ENCODE peak calls at places on chromosomes 4 and X, in six cellular contexts. O is aorta; C is tibial artery; L is SJSA1; E is sigmoid colon; K is CD4-positive, CD25-positive, alpha-beta regulatory T cell. F is an unnamed sample.
A peak's percentile ranks its signal among the peaks of the same experiment; 100 is the strongest.

GRCh38 chrX:31336419-31336818 is 264.6 kb upstream of the FTHL17 start:
- DNase-seq in O (no peak), C (no peak), L (no peak), E (no peak), K (no peak), F (no peak)

GRCh38 chr4:184805462-184806245 is 20.1 kb downstream of the ACSL1 start:
- DNase-seq in O (no peak), C (no peak), L (no peak), E (no peak), K (no peak), F (no peak)

GRCh38 chr4:159435561-159436023 is 332.7 kb downstream of the RAPGEF2 start:
- DNase-seq in O (no peak), C (no peak), L (peak; percentile 45), E (no peak), K (no peak), F (no peak)

GRCh38 chrX:44216171-44216570 is 127.3 kb downstream of the EFHC2 start:
- DNase-seq in O (no peak), C (no peak), L (no peak), E (no peak), K (no peak), F (no peak)

GRCh38 chr4:128653514-128654420 is 155.7 kb upstream of the JADE1 start:
- DNase-seq in O (no peak), C (peak; percentile 38), L (no peak), E (peak; percentile 88), K (no peak), F (peak; percentile 80)

GRCh38 chrX:133290076-133290475 is 71.9 kb upstream of the TFDP3 start:
- DNase-seq in O (no peak), C (no peak), L (no peak), E (no peak), K (no peak), F (no peak)

GRCh38 chr4:147285751-147286150 is 195.1 kb upstream of the EDNRA start:
- DNase-seq in O (no peak), C (no peak), L (no peak), E (no peak), K (no peak), F (no peak)

GRCh38 chr4:123807187-123807586 is 410.6 kb downstream of the SPRY1 start:
- DNase-seq in O (no peak), C (no peak), L (no peak), E (no peak), K (no peak), F (no peak)

GRCh38 chrX:150119323-150119722 is 181.0 kb upstream of the EOLA2 start:
- DNase-seq in O (no peak), C (no peak), L (no peak), E (no peak), K (no peak), F (peak; percentile 35)

GRCh38 chr4:19844436-19844835 is 407.3 kb upstream of the SLIT2 start:
- DNase-seq in O (no peak), C (no peak), L (no peak), E (no peak), K (no peak), F (peak; percentile 12)

GRCh38 chr4:185343726-185344581 is 51.8 kb downstream of the LRP2BP start:
- DNase-seq in O (no peak), C (peak; percentile 21), L (no peak), E (peak; percentile 93), K (no peak), F (no peak)

GRCh38 chrX:15343075-15343476 is 7.8 kb upstream of the PIGA start:
- DNase-seq in O (no peak), C (peak; percentile 39), L (no peak), E (no peak), K (no peak), F (no peak)

GRCh38 chrX:108341947-108342346 is 96.3 kb downstream of the COL4A6 start:
- DNase-seq in O (no peak), C (no peak), L (no peak), E (no peak), K (no peak), F (no peak)

GRCh38 chr4:113394730-113395530 is 345.5 kb downstream of the ANK2 start:
- DNase-seq in O (no peak), C (peak; percentile 43), L (peak; percentile 48), E (peak; percentile 66), K (peak; percentile 34), F (peak; percentile 63)

GRCh38 chrX:50799531-50799961 is 14.4 kb downstream of the SHROOM4 start:
- DNase-seq in O (no peak), C (no peak), L (no peak), E (no peak), K (no peak), F (no peak)

GRCh38 chrX:46572295-46572936 is 1.1 kb upstream of the CHST7 start:
- DNase-seq in O (no peak), C (no peak), L (no peak), E (no peak), K (peak; percentile 10), F (no peak)

GRCh38 chrX:13272426-13272825 is 47.4 kb downstream of the ATXN3L start:
- DNase-seq in O (no peak), C (no peak), L (no peak), E (no peak), K (no peak), F (no peak)

GRCh38 chr4:15649914-15650545 is 5.1 kb downstream of the FBXL5 start:
- DNase-seq in O (no peak), C (peak; percentile 43), L (peak; percentile 43), E (no peak), K (peak; percentile 52), F (peak; percentile 84)

GRCh38 chr4:8472689-8473197 is 32.2 kb downstream of the TRMT44 start:
- DNase-seq in O (no peak), C (peak; percentile 51), L (peak; percentile 89), E (peak; percentile 86), K (no peak), F (peak; percentile 33)

GRCh38 chr4:89301003-89301402 is 6.6 kb downstream of the GPRIN3 start:
- DNase-seq in O (no peak), C (no peak), L (no peak), E (no peak), K (no peak), F (no peak)

GRCh38 chr4:89300490-89300889 is 7.1 kb downstream of the GPRIN3 start:
- DNase-seq in O (no peak), C (no peak), L (no peak), E (no peak), K (no peak), F (no peak)

GRCh38 chr4:89298788-89299152 is 8.8 kb downstream of the GPRIN3 start:
- DNase-seq in O (no peak), C (no peak), L (no peak), E (no peak), K (no peak), F (no peak)

GRCh38 chr4:89299153-89299789 is 8.3 kb downstream of the GPRIN3 start:
- DNase-seq in O (no peak), C (no peak), L (no peak), E (no peak), K (no peak), F (no peak)

DNA sequence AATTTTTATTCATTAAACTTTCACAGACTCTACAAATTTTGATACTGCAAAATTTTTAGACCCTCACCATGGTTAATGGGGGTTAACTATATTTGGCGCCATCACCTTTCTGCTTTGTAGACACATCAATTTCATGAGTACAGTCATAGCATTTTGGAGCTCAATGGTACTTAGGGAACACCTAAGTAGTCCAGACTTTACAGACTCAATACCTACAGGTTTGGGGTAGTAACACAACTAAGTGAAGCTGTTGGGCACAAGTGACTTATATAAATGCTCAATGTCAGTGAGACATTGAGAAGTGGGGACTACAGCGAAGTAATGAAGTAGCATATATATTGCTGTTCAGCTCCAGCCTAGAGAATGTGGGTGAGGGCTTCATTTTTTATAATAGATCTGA is 7.5 kb downstream of the GPRIN3 start:
- DNase-seq in O (no peak), C (no peak), L (no peak), E (no peak), K (no peak), F (no peak)
- H3K4me3 ChIP-seq in O (no peak overlapping the region), C (no peak overlapping the region), L (no peak overlapping the region), E (no peak overlapping the region), K (peak overlapping the region; percentile 96), F (no peak overlapping the region)

GRCh38 chr4:88822034-88822433 is 124.4 kb upstream of the NAP1L5 start:
- DNase-seq in O (no peak), C (no peak), L (no peak), E (no peak), K (no peak), F (no peak)

GRCh38 chr4:88820723-88821368 is 123.2 kb upstream of the NAP1L5 start:
- DNase-seq in O (no peak), C (no peak), L (no peak), E (no peak), K (no peak), F (no peak)

GRCh38 chr4:88823058-88823919 is 125.7 kb upstream of the NAP1L5 start:
- DNase-seq in O (peak; percentile 88), C (peak; percentile 94), L (peak; percentile 74), E (peak; percentile 97), K (peak; percentile 59), F (peak; percentile 96)

GRCh38 chr4:88817740-88818139 is 120.1 kb upstream of the NAP1L5 start:
- DNase-seq in O (no peak), C (no peak), L (no peak), E (no peak), K (no peak), F (no peak)

GRCh38 chr4:88818650-88819470 is 121.2 kb upstream of the NAP1L5 start:
- DNase-seq in O (no peak), C (peak; percentile 47), L (no peak), E (peak; percentile 75), K (peak; percentile 32), F (peak; percentile 49)
- H3K4me1 ChIP-seq in O (peaks cover 2% of the 10 kb centered on the region), C (peaks cover 30% of the 10 kb centered on the region), L (peaks cover 6% of the 10 kb centered on the region), E (peaks cover 33% of the 10 kb centered on the region), K (peaks cover 23% of the 10 kb centered on the region), F (peaks cover 16% of the 10 kb centered on the region)

DNA sequence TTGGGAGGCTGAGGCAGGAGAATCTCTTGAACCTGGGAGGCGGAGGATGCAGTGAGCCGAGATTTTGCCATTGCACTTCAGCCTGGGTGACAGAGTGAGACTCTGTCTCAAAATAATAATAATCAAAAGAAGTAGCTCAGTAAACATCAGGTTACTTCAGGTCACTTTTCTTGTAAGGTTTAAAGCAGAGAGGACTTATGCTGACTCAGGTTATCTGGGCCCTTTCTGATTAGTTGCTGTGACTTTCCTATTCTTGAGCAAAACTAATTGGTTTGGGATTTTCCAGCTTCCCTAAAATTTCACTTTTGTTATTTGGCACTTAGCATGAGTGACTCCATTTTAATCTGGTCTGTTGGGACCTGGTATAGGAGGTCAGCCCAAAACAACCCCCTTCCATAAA is 812.9 kb downstream of the NLGN4X start:
- DNase-seq in O (no peak), C (no peak), L (no peak), E (no peak), K (no peak), F (no peak)
- H3K4me3 ChIP-seq in O (no peak overlapping the region), C (no peak overlapping the region), L (no peak overlapping the region), E (no peak overlapping the region), K (no peak overlapping the region), F (no peak overlapping the region)

GRCh38 chrX:152896450-152896849 is 1.4 kb upstream of the ZNF185 start:
- DNase-seq in O (no peak), C (no peak), L (peak; percentile 69), E (no peak), K (no peak), F (no peak)

GRCh38 chrX:152897216-152898144 is at the start of gene ZNF185:
- DNase-seq in O (no peak), C (no peak), L (peak; percentile 69), E (no peak), K (no peak), F (no peak)

GRCh38 chrX:152895121-152895520 is 2.7 kb upstream of the ZNF185 start:
- DNase-seq in O (no peak), C (no peak), L (no peak), E (no peak), K (no peak), F (no peak)

GRCh38 chrX:152893631-152894610 is 3.9 kb upstream of the ZNF185 start:
- DNase-seq in O (peak; percentile 61), C (no peak), L (no peak), E (peak; percentile 57), K (no peak), F (no peak)

GRCh38 chrX:152895724-152896420 is 2.0 kb upstream of the ZNF185 start:
- DNase-seq in O (no peak), C (no peak), L (peak; percentile 44), E (no peak), K (no peak), F (no peak)
- H3K4me1 ChIP-seq in O (no peaks in the 10 kb centered on the region), C (no peaks in the 10 kb centered on the region), L (peaks cover 32% of the 10 kb centered on the region), E (no peaks in the 10 kb centered on the region), K (no peaks in the 10 kb centered on the region), F (no peaks in the 10 kb centered on the region)